ENCODE peak calls at places on chromosomes 12 and 14, in ten cellular contexts. W is NCI-H2107; Z is activated T-cell treated with anti-CD3 and anti-CD28 coated beads for 24 hours; E is T-helper 1 cell; O is CD8-positive, alpha-beta T cell; M is memory B cell; F is stimulated activated CD4-positive, alpha-beta T cell treated with anti-CD3 and anti-CD28 coated beads, Interleukin-2, amount 100 ng/mL, for 48 hours; B is IMR-90; L is myocyte; K is dermis microvascular lymphatic vessel endothelial cell. D is an unnamed sample.

GRCh38 chr14:105193916-105194782 is 13.0 kb upstream of the NUDT14 start:
- DNase-seq in W (peak), Z (no peak), E (no peak), O (no peak), M (no peak), F (no peak), B (peak), L (peak), K (no peak), D (peak)

GRCh38 chr12:2154050-2154449 is 101.3 kb downstream of the CACNA1C start:
- DNase-seq in W (no peak), Z (no peak), E (no peak), O (no peak), M (no peak), F (no peak), B (peak), L (peak), K (no peak), D (no peak)

GRCh38 chr12:118377891-118378470 is 1.6 kb downstream of the SUDS3 start:
- DNase-seq in W (peak), Z (peak), E (peak), O (peak), M (peak), F (peak), B (peak), L (peak), K (peak), D (no peak)

GRCh38 chr12:110514363-110514762 is 12.2 kb downstream of the RAD9B start:
- DNase-seq in W (no peak), Z (no peak), E (no peak), O (no peak), M (no peak), F (no peak), B (no peak), L (no peak), K (no peak), D (no peak)

GRCh38 chr14:97706814-97707213 is 909.6 kb downstream of the VRK1 start:
- DNase-seq in W (no peak), Z (no peak), E (no peak), O (no peak), M (no peak), F (no peak), B (no peak), L (no peak), K (no peak), D (no peak)

GRCh38 chr12:117235261-117235660 is 45.0 kb upstream of the FBXO21 start:
- DNase-seq in W (no peak), Z (no peak), E (no peak), O (no peak), M (no peak), F (no peak), B (no peak), L (no peak), K (no peak), D (no peak)

GRCh38 chr12:46188170-46188569 is 80.7 kb downstream of the SLC38A1 start:
- DNase-seq in W (no peak), Z (no peak), E (no peak), O (no peak), M (no peak), F (no peak), B (no peak), L (peak), K (no peak), D (no peak)

GRCh38 chr14:102813691-102814090 is 36.4 kb downstream of the TRAF3 start:
- DNase-seq in W (no peak), Z (no peak), E (no peak), O (no peak), M (no peak), F (no peak), B (no peak), L (no peak), K (no peak), D (no peak)

GRCh38 chr12:89333564-89334252 is 18.6 kb downstream of the DUSP6 start:
- DNase-seq in W (no peak), Z (no peak), E (no peak), O (no peak), M (no peak), F (no peak), B (no peak), L (no peak), K (no peak), D (no peak)

GRCh38 chr12:124398578-124399227 is 103.8 kb downstream of the RFLNA start:
- DNase-seq in W (no peak), Z (no peak), E (no peak), O (no peak), M (no peak), F (no peak), B (no peak), L (no peak), K (no peak), D (no peak)

GRCh38 chr12:74896186-74896585 is 313.5 kb downstream of the KCNC2 start:
- DNase-seq in W (no peak), Z (no peak), E (no peak), O (no peak), M (no peak), F (no peak), B (peak), L (no peak), K (no peak), D (no peak)

GRCh38 chr12:116459921-116460666 is 99.1 kb upstream of the MAP1LC3B2 start:
- DNase-seq in W (no peak), Z (no peak), E (no peak), O (no peak), M (no peak), F (no peak), B (no peak), L (no peak), K (no peak), D (no peak)

GRCh38 chr14:101185081-101185835 is 281.7 kb upstream of the RTL1 start:
- DNase-seq in W (no peak), Z (no peak), E (no peak), O (no peak), M (no peak), F (no peak), B (no peak), L (no peak), K (no peak), D (no peak)